ENCODE peak calls at places on chromosomes 1 and 21, in four cellular contexts. A is psoas muscle; V is stimulated activated CD4-positive, alpha-beta T cell treated with anti-CD3 and anti-CD28 coated beads, Interleukin-4, amount 100 ng/mL, for 24 hours; T is ACHN. D is an unnamed sample.

GRCh38 chr1:106613861-106614260 is 442.6 kb upstream of the PRMT6 start:
- DNase-seq in A (no peak), V (no peak), T (no peak), D (no peak)

GRCh38 chr1:44154049-44154448 is 12.6 kb upstream of the KLF18 start:
- DNase-seq in A (no peak), V (no peak), T (no peak), D (no peak)

GRCh38 chr1:231040800-231041704 is 998 bp upstream of the FAM89A start:
- DNase-seq in A (peak), V (no peak), T (no peak), D (no peak)

GRCh38 chr1:50060279-50060678 is 36.5 kb upstream of the AGBL4 start:
- DNase-seq in A (no peak), V (no peak), T (no peak), D (no peak)

GRCh38 chr1:107695341-107695740 is 269.6 kb downstream of the VAV3 start:
- DNase-seq in A (no peak), V (no peak), T (no peak), D (no peak)

GRCh38 chr1:228282329-228283042 is 74.6 kb downstream of the OBSCN start:
- DNase-seq in A (peak), V (no peak), T (peak), D (no peak)

GRCh38 chr1:173330149-173330951 is 123.2 kb upstream of the TNFSF4 start:
- DNase-seq in A (no peak), V (no peak), T (peak), D (peak)

GRCh38 chr1:5645929-5646328 is 346.3 kb downstream of the NPHP4 start:
- DNase-seq in A (no peak), V (no peak), T (no peak), D (no peak)

GRCh38 chr21:45995686-45996179 is 14.2 kb downstream of the COL6A1 start:
- DNase-seq in A (no peak), V (no peak), T (no peak), D (no peak)

GRCh38 chr1:51627672-51628071 is 10.8 kb downstream of the OSBPL9 start:
- DNase-seq in A (no peak), V (no peak), T (peak), D (no peak)

GRCh38 chr1:77413541-77414335 is 131.9 kb downstream of the AK5 start:
- DNase-seq in A (no peak), V (no peak), T (no peak), D (no peak)

GRCh38 chr21:31735518-31735992 is 3.6 kb upstream of the SCAF4 start:
- DNase-seq in A (no peak), V (no peak), T (no peak), D (peak)

GRCh38 chr1:21939650-21940374 is 2.7 kb upstream of the HSPG2 start:
- DNase-seq in A (peak), V (no peak), T (peak), D (no peak)

GRCh38 chr21:38622827-38623209 is 124.5 kb upstream of the ERG start:
- DNase-seq in A (no peak), V (no peak), T (no peak), D (no peak)